ENCODE peak calls at places on chromosome 12, in six cellular contexts. T is stomach, R is heart right ventricle, B is IMR-90, D is transverse colon, J is ovary. W is an unnamed sample. For H3K9me3, the result is how much of the 10 kb centered on the place peaks cover.

GRCh38 chr12:120713861-120714482 is 3.7 kb downstream of the UNC119B start:
- DNase-seq in T (peak), R (no peak), B (peak), D (peak), J (peak), W (peak)

GRCh38 chr12:124388679-124389536 is 94.0 kb downstream of the RFLNA start:
- DNase-seq in T (peak), R (peak), B (peak), D (peak), J (peak), W (no peak)

GRCh38 chr12:3236345-3237153 is 159.4 kb downstream of the TSPAN9 start:
- DNase-seq in T (no peak), R (no peak), B (peak), D (peak), J (no peak), W (peak)

GRCh38 chr12:86186449-86186848 is 69.7 kb downstream of the MGAT4C start:
- DNase-seq in T (no peak), R (no peak), B (peak), D (no peak), J (no peak), W (no peak)

GRCh38 chr12:64203036-64203435 is 19.1 kb downstream of the KICS2 start:
- DNase-seq in T (no peak), R (no peak), B (no peak), D (no peak), J (no peak), W (no peak)

GRCh38 chr12:2259368-2259767 is 206.6 kb downstream of the CACNA1C start:
- DNase-seq in T (no peak), R (no peak), B (no peak), D (no peak), J (no peak), W (peak)

GRCh38 chr12:124015791-124016510 is 42.9 kb downstream of the ZNF664 start:
- DNase-seq in T (no peak), R (no peak), B (no peak), D (no peak), J (no peak), W (no peak)

GRCh38 chr12:68565391-68565903 is 45.3 kb upstream of the RAP1B start:
- DNase-seq in T (no peak), R (no peak), B (peak), D (no peak), J (no peak), W (no peak)

GRCh38 chr12:122227341-122227740 is 1.5 kb upstream of the DIABLO start:
- DNase-seq in T (no peak), R (no peak), B (no peak), D (no peak), J (peak), W (no peak)

GRCh38 chr12:77796775-77797174 is 33.9 kb upstream of the NAV3 start:
- DNase-seq in T (no peak), R (no peak), B (peak), D (no peak), J (no peak), W (no peak)

GRCh38 chr12:46221255-46222128 is 47.4 kb downstream of the SLC38A1 start:
- DNase-seq in T (no peak), R (no peak), B (peak), D (no peak), J (no peak), W (no peak)

GRCh38 chr12:8692573-8692972 is 5.2 kb upstream of the RIMKLB start:
- DNase-seq in T (no peak), R (no peak), B (peak), D (peak), J (peak), W (peak)

GRCh38 chr12:109827566-109828550 is 5.3 kb downstream of the TRPV4 start:
- DNase-seq in T (peak), R (peak), B (no peak), D (peak), J (no peak), W (no peak)

GRCh38 chr12:47686645-47687240 is 19.1 kb downstream of the RPAP3 start:
- DNase-seq in T (no peak), R (no peak), B (peak), D (no peak), J (no peak), W (peak)

GRCh38 chr12:69129014-69129413 is 110.4 kb upstream of the CPSF6 start:
- DNase-seq in T (no peak), R (no peak), B (no peak), D (no peak), J (no peak), W (no peak)

GRCh38 chr12:14774944-14775651 is 28.2 kb downstream of the WBP11 start:
- DNase-seq in T (peak), R (peak), B (peak), D (peak), J (peak), W (peak)

GRCh38 chr12:65557425-65558167 is 266.7 kb upstream of the HMGA2 start:
- DNase-seq in T (no peak), R (no peak), B (no peak), D (no peak), J (no peak), W (no peak)

GRCh38 chr12:5176058-5176457 is 132.4 kb downstream of the KCNA5 start:
- DNase-seq in T (no peak), R (no peak), B (no peak), D (no peak), J (no peak), W (no peak)

GRCh38 chr12:54016051-54016450 is 7.3 kb downstream of the HOXC8 start:
- DNase-seq in T (no peak), R (no peak), B (no peak), D (no peak), J (peak), W (no peak)

GRCh38 chr12:108167974-108168373 is 38.9 kb downstream of the WSCD2 start:
- DNase-seq in T (no peak), R (no peak), B (no peak), D (no peak), J (no peak), W (no peak)

GRCh38 chr12:7645395-7646177 is 20.1 kb downstream of the APOBEC1 start:
- DNase-seq in T (no peak), R (no peak), B (peak), D (no peak), J (no peak), W (peak)

GRCh38 chr12:25653487-25654175 is 100.5 kb upstream of the LMNTD1 start:
- DNase-seq in T (no peak), R (no peak), B (no peak), D (no peak), J (no peak), W (peak)

GRCh38 chr12:123995023-123995422 is 22.0 kb downstream of the ZNF664 start:
- DNase-seq in T (no peak), R (no peak), B (peak), D (no peak), J (no peak), W (peak)

GRCh38 chr12:11580125-11580751 is 69.2 kb upstream of the ETV6 start:
- DNase-seq in T (peak), R (no peak), B (peak), D (no peak), J (no peak), W (peak)

GRCh38 chr12:109870648-109871047 is 9.7 kb downstream of the GLTP start:
- DNase-seq in T (no peak), R (no peak), B (peak), D (no peak), J (no peak), W (no peak)

GRCh38 chr12:76020731-76021672 is 10.6 kb downstream of the PHLDA1 start:
- DNase-seq in T (no peak), R (no peak), B (peak), D (peak), J (peak), W (no peak)

GRCh38 chr12:62736596-62736995 is 198.4 kb downstream of the PPM1H start:
- DNase-seq in T (no peak), R (no peak), B (no peak), D (no peak), J (no peak), W (no peak)

GRCh38 chr12:49233842-49234526 is 30.9 kb upstream of the TUBA1C start:
- DNase-seq in T (peak), R (peak), B (no peak), D (peak), J (peak), W (no peak)

GRCh38 chr12:76080017-76080728 is 4.3 kb downstream of the NAP1L1 start:
- DNase-seq in T (no peak), R (no peak), B (peak), D (no peak), J (no peak), W (no peak)

DNA sequence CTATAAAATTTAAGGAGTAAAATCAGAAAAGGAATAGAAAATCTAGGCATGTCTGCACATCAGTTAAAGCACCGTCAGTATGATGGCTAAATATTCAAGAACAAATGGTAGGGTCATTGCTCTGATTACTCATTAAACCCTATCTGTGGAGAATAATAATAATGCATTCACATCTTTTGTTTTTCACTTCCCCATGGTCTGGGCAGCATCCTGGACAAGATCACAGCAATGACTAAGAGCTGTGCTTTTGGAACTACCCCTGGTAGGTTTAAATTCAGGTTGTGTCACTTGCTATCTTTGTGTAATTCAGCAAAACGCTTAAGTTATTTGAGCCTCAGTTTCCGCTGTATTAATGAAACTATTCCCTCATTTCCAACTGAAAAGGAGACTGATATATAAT is 33.1 kb downstream of the C12orf42 start:
- DNase-seq in T (no peak), R (no peak), B (no peak), D (no peak), J (no peak), W (no peak)
- H3K9me3 ChIP-seq in T (under half), R (under half), B (under half), D (under half), J (under half), W (under half)

GRCh38 chr12:34291001-34291400 is 268.7 kb downstream of the ALG10 start:
- DNase-seq in T (no peak), R (peak), B (no peak), D (peak), J (no peak), W (no peak)
- H3K9me3 ChIP-seq in T (under half), R (under half), B (half or more), D (under half), J (under half), W (under half)

GRCh38 chr12:34388636-34389377 is 366.5 kb downstream of the ALG10 start:
- DNase-seq in T (no peak), R (no peak), B (no peak), D (no peak), J (no peak), W (no peak)

GRCh38 chr12:34386016-34386415 is 363.7 kb downstream of the ALG10 start:
- DNase-seq in T (no peak), R (no peak), B (no peak), D (no peak), J (no peak), W (no peak)

GRCh38 chr12:34387711-34388635 is 365.7 kb downstream of the ALG10 start:
- DNase-seq in T (no peak), R (no peak), B (no peak), D (no peak), J (no peak), W (no peak)

GRCh38 chr12:34384693-34385092 is 362.4 kb downstream of the ALG10 start:
- DNase-seq in T (no peak), R (no peak), B (no peak), D (no peak), J (no peak), W (no peak)

GRCh38 chr12:34386621-34387255 is 364.4 kb downstream of the ALG10 start:
- DNase-seq in T (no peak), R (no peak), B (no peak), D (no peak), J (no peak), W (no peak)
- H3K9me3 ChIP-seq in T (under half), R (under half), B (half or more), D (under half), J (under half), W (under half)

GRCh38 chr12:83615152-83615551 is 928.4 kb downstream of the TMTC2 start:
- DNase-seq in T (no peak), R (no peak), B (no peak), D (no peak), J (no peak), W (no peak)
- H3K9me3 ChIP-seq in T (under half), R (under half), B (under half), D (under half), J (under half), W (under half)

DNA sequence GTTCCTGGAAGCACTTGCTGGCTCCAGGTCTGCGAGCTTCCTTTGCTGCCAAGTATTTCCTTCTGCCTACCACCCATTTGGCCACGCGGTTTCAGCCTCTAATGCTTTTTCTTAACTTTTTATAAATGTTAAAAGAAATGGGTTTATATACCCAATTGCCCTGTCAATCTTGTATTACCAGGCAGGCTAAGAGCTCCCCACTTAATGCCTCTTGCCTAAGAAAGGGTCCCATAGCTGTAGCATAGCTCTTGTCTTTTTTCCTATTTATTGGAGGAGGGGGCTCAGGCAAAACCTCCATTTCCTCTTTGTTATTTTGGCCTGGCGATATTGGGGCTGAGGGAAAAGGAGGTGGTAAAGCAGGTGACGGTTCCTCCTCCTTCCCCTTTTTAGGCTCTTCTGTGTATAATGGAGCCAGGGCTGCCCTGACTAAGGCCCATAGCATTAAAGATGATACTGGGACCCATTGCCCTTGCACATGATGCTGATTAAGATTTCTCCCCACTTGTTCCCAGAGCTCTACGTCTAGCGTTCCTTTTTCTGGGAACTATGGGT is 21.6 kb upstream of the BLTP3B start:
- DNase-seq in T (no peak), R (no peak), B (no peak), D (no peak), J (no peak), W (no peak)
- H3K9me3 ChIP-seq in T (under half), R (under half), B (under half), D (under half), J (under half), W (under half)

W was measured in OCI-LY7.